ENCODE peak calls at places on chromosomes 2 and 18, in eight cellular contexts. P is NCI-H2029, V is WTC11, W is AG09319, S is K562, O is ELR, F is stromal cell of bone marrow, B is HTR-8/SVneo. C is an unnamed sample.

GRCh38 chr18:33264566-33264965 is 176.0 kb downstream of the CCDC178 start:
- DNase-seq in F (no peak), S (no peak), V (no peak), P (no peak), W (no peak), B (no peak), O (no peak), C (no peak)

GRCh38 chr2:24870891-24871705 is 48.9 kb downstream of the ADCY3 start:
- DNase-seq in B (no peak), S (no peak), O (no peak), V (no peak), W (no peak), F (no peak), P (no peak), C (no peak)

GRCh38 chr2:166344286-166345113 is 31.2 kb downstream of the SCN9A start:
- DNase-seq in B (no peak), O (peak), S (no peak), F (no peak), P (no peak), W (no peak), V (no peak), C (peak)

GRCh38 chr2:217691920-217692666 is 310.7 kb downstream of the TNS1 start:
- DNase-seq in W (peak), P (no peak), B (no peak), O (no peak), S (no peak), V (no peak), F (no peak), C (peak)

GRCh38 chr18:36929601-36930000 is 100.7 kb downstream of the KIAA1328 start:
- DNase-seq in S (no peak), F (no peak), O (no peak), B (no peak), P (no peak), V (no peak), W (no peak), C (no peak)

GRCh38 chr2:234292205-234292954 is 204.5 kb downstream of the ARL4C start:
- DNase-seq in B (no peak), W (no peak), P (no peak), S (no peak), O (no peak), F (no peak), V (no peak), C (peak)

GRCh38 chr2:37797081-37797480 is 125.6 kb upstream of the CDC42EP3 start:
- DNase-seq in S (no peak), B (no peak), F (peak), O (peak), P (no peak), V (no peak), W (no peak), C (peak)

GRCh38 chr2:182115258-182115657 is 129.6 kb downstream of the PPP1R1C start:
- DNase-seq in V (no peak), P (no peak), B (no peak), S (no peak), W (no peak), O (peak), F (no peak), C (no peak)

GRCh38 chr18:68983126-68983525 is 185.2 kb downstream of the CCDC102B start:
- DNase-seq in B (no peak), V (no peak), P (no peak), F (no peak), S (no peak), O (no peak), W (no peak), C (no peak)